ENCODE peak calls at places on chromosomes 5 and 9, in seven cellular contexts. X is HCT116, O is endodermal cell, W is A549, Y is body of pancreas, V is PC-3, F is colonic mucosa. T is an unnamed sample. For H3K4me1, the result is how much of the 10 kb centered on the place peaks cover.

GRCh38 chr9:122552812-122553211 is at the start of gene OR1N2:
- DNase-seq in O (no peak), Y (no peak), X (no peak), F (no peak), W (no peak), V (no peak), T (no peak)

GRCh38 chr5:179803651-179804598 is 2.7 kb downstream of the MGAT4B start:
- DNase-seq in Y (no peak), O (peak), F (peak), W (no peak), X (no peak), V (peak), T (no peak)

GRCh38 chr5:154575869-154576806 is 98.1 kb upstream of the HAND1 start:
- DNase-seq in W (no peak), V (peak), X (no peak), F (no peak), Y (peak), O (no peak), T (no peak)

GRCh38 chr5:9545959-9546851 is at the start of gene SEMA5A:
- DNase-seq in V (peak), Y (peak), O (peak), X (no peak), F (peak), W (no peak), T (peak)

GRCh38 chr5:176862330-176862995 is 36.7 kb downstream of the HK3 start:
- DNase-seq in W (no peak), F (no peak), O (no peak), Y (no peak), X (no peak), V (no peak), T (no peak)

GRCh38 chr9:2559212-2560152 is 62.1 kb upstream of the VLDLR start:
- DNase-seq in Y (peak), V (peak), O (no peak), X (no peak), W (peak), F (peak), T (peak)

GRCh38 chr5:6713274-6714181 is at the start of gene TENT4A:
- DNase-seq in X (no peak), O (no peak), F (peak), W (peak), V (peak), Y (peak), T (peak)

GRCh38 chr9:3906437-3907213 is 380.8 kb upstream of the RFX3 start:
- DNase-seq in V (peak), Y (no peak), W (peak), O (no peak), F (no peak), X (peak), T (peak)

GRCh38 chr5:172686111-172686510 is 45.0 kb downstream of the NEURL1B start:
- DNase-seq in Y (no peak), V (peak), O (no peak), F (no peak), W (no peak), X (no peak), T (no peak)

GRCh38 chr9:117403403-117403811 is 11.4 kb downstream of the ASTN2 start:
- DNase-seq in W (no peak), F (no peak), V (no peak), X (no peak), Y (peak), O (peak), T (no peak)

GRCh38 chr5:5497132-5497748 is 74.8 kb downstream of the ICE1 start:
- DNase-seq in W (peak), O (peak), Y (peak), F (peak), X (peak), V (peak), T (peak)

GRCh38 chr5:173187054-173187743 is 42.9 kb downstream of the BNIP1 start:
- DNase-seq in F (no peak), Y (peak), O (peak), W (no peak), V (no peak), X (peak), T (no peak)

GRCh38 chr9:68416891-68417570 is 60.6 kb downstream of the PGM5 start:
- DNase-seq in V (peak), X (peak), W (no peak), Y (no peak), F (no peak), O (peak), T (no peak)

GRCh38 chr5:134463991-134464760 is 52.5 kb upstream of the CDKN2AIPNL start:
- DNase-seq in V (no peak), F (no peak), W (no peak), X (no peak), Y (no peak), O (no peak), T (no peak)

GRCh38 chr9:7185612-7186011 is 427.8 kb downstream of the KDM4C start:
- DNase-seq in X (peak), O (peak), F (no peak), V (peak), Y (no peak), W (peak), T (no peak)

GRCh38 chr5:116574682-116575634 is at the start of gene SEMA6A:
- DNase-seq in F (peak), W (peak), X (peak), Y (peak), V (peak), O (peak), T (peak)
- H3K4me1 ChIP-seq in F (under half), W (under half), X (under half), Y (under half), V (under half), O (under half), T (under half)

DNA sequence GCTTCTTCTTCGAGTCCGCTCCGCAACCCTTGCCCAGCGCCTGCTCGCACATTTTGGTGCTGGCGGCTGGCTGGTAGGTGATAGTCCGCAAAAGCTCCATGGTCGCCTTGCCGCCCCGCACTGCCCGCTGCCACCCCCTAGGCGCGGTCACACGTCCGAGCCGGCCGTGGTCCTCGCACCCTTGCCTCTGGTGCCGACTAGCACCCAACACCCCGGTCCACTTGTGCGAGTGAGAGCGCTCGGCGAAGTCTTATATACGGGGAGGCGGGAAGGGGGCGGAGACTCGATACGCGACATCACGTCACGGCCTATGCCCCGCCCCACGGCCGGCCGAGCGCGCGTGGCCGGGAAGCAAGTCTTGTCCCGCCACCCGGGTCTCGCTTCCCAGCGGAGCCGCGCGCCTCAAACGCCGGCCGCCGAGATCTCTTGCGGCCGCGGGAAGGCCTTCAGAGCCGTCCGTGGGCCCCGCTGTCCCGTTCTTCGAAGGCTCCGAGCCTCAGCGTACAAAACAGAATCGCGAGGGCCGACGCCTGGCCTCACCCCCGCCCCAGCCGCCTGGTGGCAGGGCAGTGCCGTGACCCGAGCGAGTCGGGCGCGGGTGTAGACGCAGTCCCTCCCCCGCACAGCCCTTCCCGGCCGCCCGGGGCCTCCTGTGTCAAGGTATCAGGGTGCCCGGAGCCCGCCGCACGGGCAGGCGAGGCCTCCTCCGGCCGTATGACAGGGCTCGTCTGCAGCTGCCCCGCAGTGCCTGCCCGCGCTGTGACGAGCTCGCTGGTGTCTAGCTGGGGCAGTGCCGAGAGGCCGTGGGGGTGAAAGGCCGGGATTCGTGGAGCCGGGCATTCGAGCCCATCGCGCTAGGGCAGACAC is at the start of gene PLK2:
- DNase-seq in V (peak), F (peak), X (peak), W (peak), Y (peak), O (peak), T (peak)
- TF ChIP-seq CTCF in V (no peak), F (peak), X (peak), W (no peak), Y (peak), O (peak), T (peak)

GRCh38 chr5:54959673-54960418 is 25.5 kb downstream of the ESM1 start:
- DNase-seq in Y (no peak), W (no peak), F (no peak), O (peak), V (peak), X (peak), T (no peak)
- H3K4me1 ChIP-seq in Y (under half), W (under half), F (under half), O (under half), V (under half), X (under half), T (under half)

GRCh38 chr9:89929721-89930480 is 325.1 kb downstream of the GADD45G start:
- DNase-seq in W (no peak), F (no peak), V (peak), O (peak), X (no peak), Y (no peak), T (no peak)

GRCh38 chr9:89935791-89936190 is 331.0 kb downstream of the GADD45G start:
- DNase-seq in F (no peak), Y (no peak), O (no peak), W (no peak), V (no peak), X (no peak), T (no peak)

GRCh38 chr9:89935115-89935514 is 330.3 kb downstream of the GADD45G start:
- DNase-seq in X (no peak), V (no peak), O (no peak), W (no peak), Y (no peak), F (no peak), T (no peak)

GRCh38 chr9:89937051-89937450 is 332.2 kb downstream of the GADD45G start:
- DNase-seq in W (no peak), F (no peak), X (no peak), V (no peak), Y (no peak), O (no peak), T (no peak)

GRCh38 chr9:89933578-89933977 is 328.8 kb downstream of the GADD45G start:
- DNase-seq in Y (no peak), F (no peak), O (peak), W (no peak), X (no peak), V (no peak), T (no peak)
- TF ChIP-seq CTCF in Y (no peak), F (no peak), O (no peak), W (no peak), X (no peak), V (no peak), T (no peak)